ENCODE peak calls at places on chromosome 17, in five cellular contexts. K is uterus, Q is body of pancreas, F is fibroblast of mammary gland, X is thoracic aorta. R is an unnamed sample.

GRCh38 chr17:40458001-40458791 is 14.9 kb downstream of the IGFBP4 start:
- DNase-seq in Q (peak; percentile 36), X (no peak), F (peak; percentile 90), K (peak; percentile 63), R (no peak)

GRCh38 chr17:68379150-68379510 is 78.2 kb downstream of the WIPI1 start:
- DNase-seq in Q (no peak), F (no peak), K (no peak), X (no peak), R (no peak)

GRCh38 chr17:16377804-16378400 is 3.0 kb upstream of the UBB start:
- DNase-seq in F (peak; percentile 89), Q (no peak), X (no peak), K (no peak), R (no peak)

GRCh38 chr17:58368860-58369213 is 16.8 kb upstream of the SUPT4H1 start:
- DNase-seq in K (no peak), F (no peak), X (no peak), Q (no peak), R (no peak)

GRCh38 chr17:31758646-31759045 is 100.4 kb downstream of the COPRS start:
- DNase-seq in X (no peak), Q (no peak), F (peak; percentile 43), K (no peak), R (no peak)

GRCh38 chr17:17058304-17058703 is 16.0 kb downstream of the MPRIP start:
- DNase-seq in X (no peak), K (peak; percentile 12), F (no peak), Q (peak; percentile 5), R (no peak)

GRCh38 chr17:73770115-73770848 is 126.0 kb upstream of the SDK2 start:
- DNase-seq in K (peak; percentile 87), Q (peak; percentile 88), F (peak; percentile 94), X (peak; percentile 31), R (peak; percentile 51)

GRCh38 chr17:49210158-49211029 is at the start of the genes ABI3 and GNGT2:
- DNase-seq in K (no peak), F (peak; percentile 38), X (no peak), Q (no peak), R (no peak)

GRCh38 chr17:73261952-73262675 is 434 bp upstream of the CPSF4L start:
- DNase-seq in Q (peak; percentile 79), F (no peak), X (no peak), K (no peak), R (no peak)

GRCh38 chr17:49521088-49521450 is 26.0 kb downstream of the NGFR start:
- DNase-seq in Q (no peak), K (no peak), F (no peak), X (no peak), R (no peak)

GRCh38 chr17:52156576-52156975 is 1.9 kb downstream of the CA10 start:
- DNase-seq in Q (no peak), X (no peak), K (no peak), F (no peak), R (no peak)

GRCh38 chr17:71378036-71378435 is 742.8 kb upstream of the SOX9 start:
- DNase-seq in F (no peak), X (no peak), Q (no peak), K (no peak), R (no peak)

GRCh38 chr17:40539711-40540411 is 25.4 kb downstream of the CCR7 start:
- DNase-seq in X (no peak), F (no peak), Q (no peak), K (peak; percentile 13), R (no peak)

GRCh38 chr17:58010067-58010799 is 3.2 kb upstream of the SRSF1 start:
- DNase-seq in F (no peak), Q (no peak), K (no peak), X (no peak), R (no peak)

GRCh38 chr17:40317345-40317873 is 8.4 kb downstream of the RARA start:
- DNase-seq in X (no peak), K (peak; percentile 62), Q (peak; percentile 52), F (peak; percentile 71), R (peak; percentile 29)

GRCh38 chr17:1713878-1714487 is 3.8 kb upstream of the TLCD2 start:
- DNase-seq in K (peak; percentile 51), F (peak; percentile 44), X (no peak), Q (peak; percentile 54), R (no peak)

GRCh38 chr17:17792551-17793377 is 44.0 kb downstream of the SREBF1 start:
- DNase-seq in X (no peak), K (peak; percentile 67), Q (no peak), F (peak; percentile 49), R (no peak)

GRCh38 chr17:15239471-15239870 is 25.7 kb downstream of the PMP22 start:
- DNase-seq in F (no peak), K (no peak), Q (no peak), X (no peak), R (no peak)

GRCh38 chr17:42002792-42003301 is 14.4 kb downstream of the DNAJC7 start:
- DNase-seq in Q (no peak), K (no peak), X (no peak), F (no peak), R (no peak)

GRCh38 chr17:72853438-72854415 is 238.8 kb downstream of the SLC39A11 start:
- DNase-seq in X (no peak), F (no peak), Q (no peak), K (no peak), R (no peak)

GRCh38 chr17:57691939-57692338 is 53.2 kb downstream of the CCDC182 start:
- DNase-seq in K (no peak), F (no peak), X (no peak), Q (no peak), R (no peak)

GRCh38 chr17:40922239-40922638 is 15.2 kb downstream of the KRT23 start:
- DNase-seq in Q (no peak), F (peak; percentile 89), K (peak; percentile 67), X (no peak), R (no peak)

GRCh38 chr17:27038676-27039075 is 255.2 kb upstream of the WSB1 start:
- DNase-seq in K (no peak), Q (no peak), F (no peak), X (no peak), R (no peak)
- TF ChIP-seq CTCF in K (no peak), Q (no peak), F (no peak), X (no peak), R (no peak)

GRCh38 chr17:47066095-47066494 is 87.0 kb upstream of the RPRML start:
- DNase-seq in K (no peak), X (no peak), F (peak; percentile 12), Q (no peak), R (no peak)

GRCh38 chr17:47063475-47063874 is 84.4 kb upstream of the RPRML start:
- DNase-seq in Q (no peak), F (no peak), K (no peak), X (no peak), R (no peak)

GRCh38 chr17:47064684-47065083 is 85.6 kb upstream of the RPRML start:
- DNase-seq in F (no peak), K (no peak), X (no peak), Q (no peak), R (no peak)

GRCh38 chr17:47072881-47073280 is 93.8 kb upstream of the RPRML start:
- DNase-seq in Q (no peak), X (no peak), F (peak; percentile 53), K (no peak), R (no peak)

DNA sequence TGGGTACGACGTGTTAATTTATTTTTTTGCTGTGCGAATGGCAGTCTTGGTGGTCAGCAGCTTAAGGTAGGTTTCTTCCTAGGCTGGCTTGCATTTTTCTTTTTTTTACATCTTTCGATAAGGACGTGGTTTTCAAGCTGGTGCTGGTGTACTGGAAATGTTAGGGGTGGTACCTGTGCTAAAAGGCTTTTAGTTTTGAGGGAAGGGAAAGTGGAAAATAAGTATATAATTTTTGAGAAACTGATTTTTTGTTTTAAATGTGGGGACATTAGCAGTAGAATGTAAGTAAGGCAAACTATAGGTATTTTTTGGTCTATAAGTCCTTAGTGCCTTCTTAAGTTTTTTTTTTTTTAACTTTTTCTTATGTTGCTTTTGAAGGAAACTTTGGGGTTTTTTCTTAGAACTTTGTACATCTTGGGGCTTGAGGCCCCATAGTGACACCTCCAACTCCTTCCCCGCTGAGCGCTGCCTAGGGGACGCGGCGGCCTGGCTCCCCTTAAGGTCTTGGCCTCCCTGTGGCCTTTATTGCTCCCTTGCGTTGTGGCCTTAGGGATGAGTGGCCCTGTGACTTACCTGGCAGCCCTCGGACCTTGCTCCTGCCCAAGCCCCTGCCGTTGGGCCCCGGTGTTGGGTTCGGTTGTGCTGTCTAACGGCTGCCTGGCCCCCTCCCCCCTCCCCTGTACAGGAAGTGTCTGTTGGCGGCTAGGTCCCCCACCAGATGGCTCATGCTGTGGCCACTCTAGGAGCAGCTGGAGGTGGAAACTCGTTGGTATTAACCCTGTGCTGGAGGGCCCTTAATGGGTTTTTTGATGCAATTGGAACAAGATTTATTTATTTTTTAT is 88.0 kb upstream of the RPRML start:
- DNase-seq in K (peak; percentile 71), Q (peak; percentile 80), F (peak; percentile 91), X (peak; percentile 47), R (peak; percentile 37)
- TF ChIP-seq CTCF in K (peak; percentile 13), Q (no peak), F (no peak), X (no peak), R (no peak)

DNA sequence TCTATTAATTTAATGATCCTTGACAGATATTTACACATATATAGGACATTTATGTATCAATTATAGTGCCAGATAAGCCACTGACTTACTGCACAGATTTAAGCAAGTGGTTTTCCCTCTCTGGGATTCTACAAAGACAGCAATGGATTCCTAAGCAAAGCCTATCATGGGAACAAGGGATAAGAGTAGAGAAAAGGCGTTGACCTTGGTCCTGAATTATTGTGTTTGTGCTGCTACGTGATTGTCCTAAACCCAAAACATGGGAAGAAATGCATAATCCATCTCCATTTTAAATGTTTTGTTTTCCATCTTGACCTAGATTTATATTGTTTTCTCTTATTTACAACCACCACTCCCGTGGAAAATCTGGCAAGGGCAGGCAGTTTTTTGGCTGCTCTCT is 14.0 kb downstream of the SLFN11 start:
- DNase-seq in Q (no peak), K (no peak), F (no peak), X (no peak), R (no peak)
- TF ChIP-seq CTCF in Q (no peak), K (no peak), F (no peak), X (no peak), R (no peak)

GRCh38 chr17:44081681-44082080 is 11.1 kb downstream of the G6PC3 start:
- DNase-seq in K (no peak), X (no peak), Q (no peak), F (peak; percentile 70), R (no peak)

GRCh38 chr17:44082206-44082605 is 11.7 kb downstream of the G6PC3 start:
- DNase-seq in X (no peak), Q (no peak), K (no peak), F (no peak), R (no peak)

GRCh38 chr17:44084921-44085320 is 14.4 kb downstream of the G6PC3 start:
- DNase-seq in X (no peak), K (no peak), F (no peak), Q (no peak), R (no peak)

GRCh38 chr17:44084131-44084538 is 13.6 kb downstream of the G6PC3 start:
- DNase-seq in K (no peak), F (no peak), X (no peak), Q (no peak), R (no peak)

DNA sequence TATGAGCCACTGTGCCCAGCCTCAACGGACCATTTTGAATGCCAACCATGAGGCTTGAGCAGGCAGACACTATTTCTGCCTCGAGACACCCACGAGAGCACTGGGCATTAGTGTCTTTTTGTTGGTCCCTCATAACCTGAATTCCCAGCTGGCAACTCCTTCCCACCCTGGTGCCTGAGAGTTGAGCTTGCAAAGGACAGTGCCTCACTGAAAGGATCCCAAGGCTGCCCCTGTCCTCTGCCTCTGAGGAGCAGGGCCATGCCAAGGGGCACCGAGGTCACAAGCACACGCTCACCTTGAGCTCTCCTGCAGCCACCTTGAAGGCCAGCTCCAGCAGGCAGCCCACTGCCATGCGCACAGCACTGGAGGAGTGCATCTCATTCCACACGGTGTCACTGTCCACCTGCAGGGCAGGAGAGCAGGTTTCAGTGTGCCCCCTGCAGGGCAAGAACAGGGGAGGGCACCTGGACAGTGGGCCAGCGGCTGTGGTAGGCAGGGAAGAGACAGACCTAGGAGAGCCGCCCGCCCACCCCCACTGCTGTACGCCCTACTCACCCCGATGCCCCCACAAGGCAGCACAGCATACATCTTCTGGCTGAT is 12.8 kb downstream of the G6PC3 start:
- DNase-seq in X (no peak), K (no peak), Q (no peak), F (no peak), R (no peak)
- TF ChIP-seq CTCF in X (no peak), K (no peak), Q (no peak), F (peak; percentile 26), R (no peak)

R was measured in omental fat pad.